ENCODE peak calls at places on chromosomes 4 and X, in eight cellular contexts. Z, J, Q, E, L, K, V and U are unnamed samples.

GRCh38 chrX:78555401-78555980 is 103.6 kb downstream of the RTL3 start:
- DNase-seq in K (peak; percentile 29), E (no peak), L (no peak), Q (peak; percentile 19), V (peak; percentile 5), Z (no peak), J (peak; percentile 15), U (no peak)

GRCh38 chr4:56803473-56803872 is 18.0 kb downstream of the SPINK2 start:
- DNase-seq in V (no peak), Z (no peak), L (no peak), Q (no peak), E (no peak), J (peak; percentile 37), K (peak; percentile 80), U (no peak)

GRCh38 chr4:49516796-49517195 is 530.7 kb downstream of the CWH43 start:
- DNase-seq in Q (no peak), Z (no peak), J (no peak), K (no peak), V (no peak), E (no peak), L (no peak), U (no peak)

GRCh38 chr4:140106277-140106842 is 47.6 kb downstream of the MAML3 start:
- DNase-seq in V (no peak), L (no peak), Z (no peak), E (no peak), J (no peak), Q (no peak), K (no peak), U (no peak)

GRCh38 chr4:65014078-65014477 is 604.8 kb upstream of the TECRL start:
- DNase-seq in Q (no peak), E (no peak), J (no peak), V (no peak), Z (no peak), L (no peak), K (no peak), U (no peak)

GRCh38 chr4:34723606-34724005 is 1520.7 kb downstream of the ARAP2 start:
- DNase-seq in Q (no peak), L (no peak), E (no peak), K (no peak), Z (no peak), V (no peak), J (no peak), U (no peak)

GRCh38 chrX:148609766-148610698 is 109.6 kb downstream of the AFF2 start:
- DNase-seq in K (peak; percentile 78), L (peak; percentile 70), Z (no peak), Q (peak; percentile 2), V (no peak), J (no peak), E (peak; percentile 64), U (no peak)

GRCh38 chr4:145043306-145043705 is 54.7 kb downstream of the ANAPC10 start:
- DNase-seq in Z (no peak), V (no peak), L (no peak), K (no peak), E (no peak), J (peak; percentile 65), Q (no peak), U (no peak)

GRCh38 chr4:69881173-69881773 is 21.3 kb upstream of the SULT1E1 start:
- DNase-seq in K (peak; percentile 47), Q (peak; percentile 78), L (peak; percentile 6), E (peak; percentile 26), J (peak; percentile 51), V (peak; percentile 19), Z (no peak), U (no peak)

GRCh38 chr4:80035336-80035735 is 37.7 kb downstream of the ANTXR2 start:
- DNase-seq in L (no peak), V (no peak), Q (no peak), E (no peak), K (peak; percentile 34), J (no peak), Z (no peak), U (no peak)

GRCh38 chr4:155820887-155821529 is 45.1 kb downstream of the ASIC5 start:
- DNase-seq in Q (no peak), L (no peak), K (no peak), J (no peak), E (no peak), V (no peak), Z (no peak), U (no peak)

GRCh38 chr4:64407000-64407399 is 2.2 kb downstream of the TECRL start:
- DNase-seq in L (no peak), Z (no peak), Q (no peak), V (no peak), J (no peak), K (no peak), E (no peak), U (no peak)

GRCh38 chr4:39706334-39706733 is 8.4 kb downstream of the UBE2K start:
- DNase-seq in E (no peak), Z (no peak), K (no peak), J (peak; percentile 74), Q (peak; percentile 88), L (no peak), V (no peak), U (no peak)

GRCh38 chr4:185846550-185847210 is 34.7 kb upstream of the SORBS2 start:
- DNase-seq in Z (no peak), Q (no peak), K (no peak), L (no peak), J (peak; percentile 14), V (no peak), E (no peak), U (no peak)

GRCh38 chrX:133544105-133544504 is 128.8 kb upstream of the GPC4 start:
- DNase-seq in E (no peak), Q (peak; percentile 55), L (peak; percentile 68), Z (no peak), J (peak; percentile 63), K (no peak), V (no peak), U (no peak)

GRCh38 chr4:72473434-72473900 is 95.6 kb downstream of the ADAMTS3 start:
- DNase-seq in L (no peak), E (no peak), Q (no peak), J (peak; percentile 87), Z (no peak), K (peak; percentile 1), V (no peak), U (no peak)

GRCh38 chr4:96228463-96228862 is 388.6 kb downstream of the PDHA2 start:
- DNase-seq in Q (no peak), J (no peak), K (no peak), V (no peak), E (no peak), L (no peak), Z (no peak), U (no peak)

GRCh38 chr4:94253036-94253435 is 45.4 kb downstream of the SMARCAD1 start:
- DNase-seq in J (peak; percentile 14), L (no peak), K (peak; percentile 2), V (no peak), Q (peak; percentile 11), Z (no peak), E (no peak), U (no peak)

GRCh38 chr4:101075536-101075935 is 271.8 kb downstream of the PPP3CA start:
- DNase-seq in L (no peak), J (no peak), K (peak; percentile 22), V (no peak), E (no peak), Q (no peak), Z (no peak), U (no peak)

DNA sequence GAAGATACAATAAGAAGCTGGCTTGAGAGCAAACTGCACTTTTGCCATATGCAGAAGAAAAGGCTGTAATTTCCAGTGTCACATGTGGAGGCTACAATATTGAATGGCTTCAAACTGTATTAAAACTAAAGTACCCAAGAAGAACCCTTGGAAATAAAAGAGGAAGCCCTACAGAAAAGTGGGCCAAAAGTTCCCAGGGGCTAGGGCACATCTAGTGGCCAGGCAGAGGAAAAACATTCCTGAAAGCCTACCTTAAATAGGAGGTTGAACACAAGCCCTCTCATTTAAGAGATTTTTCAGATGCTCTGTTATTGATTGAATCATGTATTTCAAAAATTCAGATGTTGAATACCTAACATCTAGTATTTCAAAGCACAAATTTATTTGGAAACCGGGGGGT is 40.6 kb upstream of the PRDX4 start:
- DNase-seq in L (no peak), Q (no peak), V (no peak), Z (no peak), K (peak; percentile 5), E (no peak), J (no peak), U (no peak)
- TF ChIP-seq CTCF in L (no peak), Q (peak; percentile 15), V (no peak), Z (peak; percentile 27), K (peak; percentile 34), E (peak; percentile 68), J (peak; percentile 10), U (no peak)

GRCh38 chrX:139120760-139121159 is 409.2 kb upstream of the FGF13 start:
- DNase-seq in J (peak; percentile 6), E (no peak), Q (no peak), V (no peak), Z (no peak), K (no peak), L (no peak), U (no peak)

GRCh38 chrX:139125916-139126315 is 404.6 kb upstream of the F9 start:
- DNase-seq in Z (no peak), K (no peak), E (no peak), V (no peak), J (no peak), L (no peak), Q (no peak), U (no peak)

GRCh38 chrX:139121616-139122286 is 408.8 kb upstream of the F9 start:
- DNase-seq in J (no peak), Q (no peak), K (no peak), L (no peak), E (no peak), V (no peak), Z (no peak), U (no peak)

GRCh38 chrX:139126493-139126892 is 404.0 kb upstream of the F9 start:
- DNase-seq in Q (no peak), Z (peak; percentile 40), E (peak; percentile 62), J (no peak), L (peak; percentile 1), V (peak; percentile 6), K (peak; percentile 49), U (no peak)
- TF ChIP-seq CTCF in Q (peak; percentile 14), Z (peak; percentile 89), E (peak; percentile 95), J (peak; percentile 26), L (no peak), V (peak; percentile 28), K (peak; percentile 48), U (no peak)

GRCh38 chr4:105509291-105509690 is 35.4 kb upstream of the PPA2 start:
- DNase-seq in Q (no peak), Z (no peak), V (peak; percentile 66), K (peak; percentile 11), L (no peak), E (no peak), J (no peak), U (no peak)

DNA sequence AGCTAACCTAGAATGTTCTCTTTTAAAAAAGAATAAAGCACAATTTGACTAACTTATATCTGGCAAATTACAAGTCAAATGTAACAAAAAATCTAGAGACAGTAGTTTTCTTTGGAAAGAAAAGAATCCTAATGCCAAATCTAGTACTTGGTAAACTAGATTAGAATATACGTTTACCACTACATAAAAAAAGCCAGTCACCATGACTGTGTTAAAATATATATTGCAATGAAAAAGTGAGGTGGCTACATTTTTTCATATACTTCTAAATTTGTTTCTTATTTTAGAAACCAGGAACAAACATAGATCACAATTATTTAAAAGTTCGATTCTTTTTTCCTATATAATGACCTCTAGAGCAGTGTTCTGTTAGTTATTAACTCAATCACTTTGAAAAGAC is 29.6 kb upstream of the PPA2 start:
- DNase-seq in Q (no peak), L (no peak), J (no peak), V (no peak), E (no peak), Z (no peak), K (no peak), U (no peak)
- TF ChIP-seq CTCF in Q (no peak), L (no peak), J (no peak), V (no peak), E (no peak), Z (no peak), K (no peak), U (no peak)

GRCh38 chr4:26069218-26069617 is 155.2 kb downstream of the SMIM20 start:
- DNase-seq in V (peak; percentile 45), Q (peak; percentile 49), K (peak; percentile 74), Z (no peak), J (peak; percentile 45), E (peak; percentile 57), L (no peak), U (no peak)
- TF ChIP-seq CTCF in V (peak; percentile 55), Q (peak; percentile 52), K (peak; percentile 80), Z (peak; percentile 48), J (peak; percentile 58), E (peak; percentile 78), L (no peak), U (no peak)